ENCODE peak calls at places on chromosomes 16 and 17, in four cellular contexts. Y is K562, T is H1, G is HepG2. C is an unnamed sample.
A peak's percentile ranks its signal among the peaks of the same experiment; 100 is the strongest.

GRCh38 chr17:1562178-1562643 is 381 bp downstream of the PITPNA start:
- DNase-seq in Y (no peak), T (no peak), G (no peak), C (no peak)

GRCh38 chr16:27111486-27111885 is 44.8 kb downstream of the C16orf82 start:
- DNase-seq in T (no peak), Y (no peak), G (no peak), C (no peak)

GRCh38 chr17:50585893-50586292 is 25.4 kb downstream of the CACNA1G start:
- DNase-seq in T (no peak), Y (no peak), G (no peak), C (no peak)

GRCh38 chr16:53892155-53892554 is 188.2 kb downstream of the FTO start:
- DNase-seq in Y (peak; percentile 66), G (peak; percentile 61), T (no peak), C (no peak)

GRCh38 chr17:63140255-63140654 is 174.2 kb downstream of the TANC2 start:
- DNase-seq in Y (no peak), G (no peak), T (no peak), C (peak; percentile 4)

GRCh38 chr17:2691069-2691871 is 20.3 kb downstream of the CLUH start:
- DNase-seq in G (no peak), T (no peak), Y (no peak), C (no peak)

GRCh38 chr17:27244481-27245223 is 49.3 kb upstream of the WSB1 start:
- DNase-seq in Y (no peak), T (no peak), G (peak; percentile 53), C (no peak)

GRCh38 chr17:7217113-7217987 is 2.3 kb downstream of the DLG4 start:
- DNase-seq in Y (peak; percentile 77), G (no peak), T (no peak), C (no peak)

GRCh38 chr17:79543566-79543965 is 67.3 kb downstream of the RBFOX3 start:
- DNase-seq in Y (no peak), G (no peak), T (no peak), C (no peak)

GRCh38 chr17:55487727-55488436 is 23.4 kb downstream of the SMIM36 start:
- DNase-seq in Y (no peak), G (peak; percentile 55), T (no peak), C (no peak)

GRCh38 chr17:3762922-3763776 is 37.8 kb downstream of the ITGAE start:
- DNase-seq in G (no peak), T (no peak), Y (no peak), C (peak; percentile 89)

GRCh38 chr17:19318611-19319010 is 43.9 kb downstream of the B9D1 start:
- DNase-seq in G (no peak), Y (no peak), T (no peak), C (no peak)

GRCh38 chr17:50359005-50359699 is 13.2 kb downstream of the XYLT2 start:
- DNase-seq in G (no peak), T (no peak), Y (no peak), C (no peak)

GRCh38 chr16:9002042-9002441 is 38.3 kb upstream of the USP7 start:
- DNase-seq in G (no peak), T (no peak), Y (no peak), C (no peak)

GRCh38 chr17:4444782-4445473 is 11.2 kb downstream of the SPNS3 start:
- DNase-seq in G (no peak), Y (no peak), T (no peak), C (no peak)

GRCh38 chr17:50443492-50444051 is 17.6 kb downstream of the ACSF2 start:
- DNase-seq in Y (peak; percentile 51), G (no peak), T (no peak), C (no peak)

GRCh38 chr17:2685696-2686095 is 25.9 kb downstream of the CLUH start:
- DNase-seq in Y (no peak), T (no peak), G (no peak), C (no peak)

GRCh38 chr17:29623283-29623647 is 553 bp upstream of the CORO6 start:
- DNase-seq in G (no peak), T (no peak), Y (no peak), C (no peak)

GRCh38 chr16:72149676-72150464 is 22.1 kb downstream of the PMFBP1 start:
- DNase-seq in T (no peak), Y (peak; percentile 24), G (peak; percentile 50), C (no peak)

GRCh38 chr17:3754458-3755334 is 31.0 kb downstream of the HASPIN start:
- DNase-seq in G (no peak), T (peak; percentile 100), Y (peak; percentile 82), C (no peak)

GRCh38 chr16:20612551-20613470 is 36.6 kb upstream of the ACSM2B start:
- DNase-seq in G (no peak), T (no peak), Y (no peak), C (no peak)

GRCh38 chr17:72249441-72249840 is 128.6 kb downstream of the SOX9 start:
- DNase-seq in Y (no peak), T (no peak), G (no peak), C (no peak)

GRCh38 chr17:40060887-40061480 is 1.8 kb upstream of the THRA start:
- DNase-seq in G (no peak), T (no peak), Y (no peak), C (no peak)

GRCh38 chr16:67104061-67104460 is 5.7 kb upstream of the PHAF1 start:
- DNase-seq in G (peak; percentile 68), T (no peak), Y (peak; percentile 59), C (no peak)

DNA sequence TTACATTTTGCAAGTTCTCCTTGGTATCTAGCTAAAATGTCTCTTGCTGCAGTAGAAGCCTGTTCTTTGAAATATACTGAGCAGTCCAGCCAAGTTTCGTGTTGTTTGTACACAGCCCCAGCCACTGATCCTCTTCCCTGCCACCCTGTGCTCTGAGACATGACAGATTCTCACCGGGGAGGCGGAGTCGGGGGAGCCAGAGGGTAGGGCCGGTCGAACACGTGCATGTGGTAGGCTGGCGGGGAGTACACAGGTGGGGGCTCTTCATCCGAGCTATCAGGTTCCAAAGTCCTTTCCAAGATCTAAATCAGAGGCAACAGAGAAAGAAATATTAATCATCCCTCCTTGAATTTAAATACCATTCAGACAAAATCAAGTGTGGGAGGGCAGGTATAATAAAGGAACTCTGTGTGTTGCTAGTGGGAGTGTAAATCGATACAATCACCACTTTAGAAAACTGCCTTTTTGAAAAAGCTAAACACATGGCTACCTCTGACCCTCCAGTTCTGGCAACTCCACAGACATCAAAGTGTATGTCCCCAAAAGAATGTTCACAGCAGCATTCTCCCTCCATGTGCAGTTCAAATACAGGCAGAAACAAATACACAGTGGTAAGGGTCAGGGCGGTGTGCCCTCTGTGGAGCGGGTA is 29.7 kb upstream of the MRPS23 start:
- DNase-seq in Y (no peak), G (peak; percentile 84), T (no peak), C (no peak)
- TF ChIP-seq KDM1A in Y (no peak), G (no peak), T (no peak), C (no peak)

GRCh38 chr17:67813803-67814180 is 11.5 kb upstream of the BPTF start:
- DNase-seq in G (no peak), Y (no peak), T (no peak), C (no peak)
- TF ChIP-seq SP1 in G (no peak), Y (no peak), T (no peak), C (no peak)

GRCh38 chr17:47699536-47699840 is 5.5 kb downstream of the TBKBP1 start:
- DNase-seq in G (no peak), T (no peak), Y (no peak), C (no peak)

GRCh38 chr17:47700471-47701449 is 6.8 kb downstream of the TBKBP1 start:
- DNase-seq in G (no peak), T (no peak), Y (no peak), C (no peak)

GRCh38 chr17:47697948-47698711 is 4.2 kb downstream of the TBKBP1 start:
- DNase-seq in T (no peak), G (no peak), Y (no peak), C (no peak)

GRCh38 chr17:47696717-47697642 is 3.0 kb downstream of the TBKBP1 start:
- DNase-seq in Y (no peak), T (no peak), G (no peak), C (no peak)

DNA sequence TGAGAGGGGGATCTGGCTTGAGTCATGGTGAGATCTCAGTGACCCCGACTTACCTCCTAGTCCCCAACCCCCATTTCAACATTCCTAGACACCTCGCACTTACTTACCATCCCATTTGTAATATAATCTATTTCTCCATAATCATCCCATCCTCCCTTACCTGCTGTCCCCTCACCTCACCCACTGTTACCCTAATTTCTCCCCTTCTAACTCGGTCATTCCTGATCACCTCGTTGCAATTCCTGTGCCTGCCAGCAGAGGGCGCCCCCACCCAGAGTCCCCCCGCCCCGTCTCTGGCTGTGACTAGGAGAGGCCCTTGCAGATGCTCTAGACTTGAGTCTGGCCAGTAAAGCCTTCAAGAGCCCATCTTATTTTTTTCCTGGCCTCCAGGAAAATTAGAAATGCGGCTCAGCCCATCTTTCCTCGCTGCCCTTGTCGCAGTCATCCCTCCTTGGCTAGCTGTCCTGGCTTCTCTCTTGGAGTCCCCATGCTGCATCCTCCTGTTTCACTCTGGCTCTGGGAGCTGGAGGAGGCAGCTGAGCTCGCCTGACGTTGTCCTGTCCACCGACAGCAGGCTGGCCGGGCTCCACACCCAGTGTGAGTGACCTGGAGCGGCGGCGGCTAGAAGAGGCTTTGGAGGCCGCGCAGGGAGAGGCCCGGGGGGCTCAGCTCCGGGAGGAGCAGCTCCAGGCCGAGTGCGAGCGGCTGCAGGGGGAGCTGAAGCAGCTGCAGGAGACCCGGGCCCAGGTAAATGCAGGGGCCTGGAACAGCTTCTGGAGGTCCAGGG is 5.0 kb downstream of the TBKBP1 start:
- DNase-seq in G (no peak), T (no peak), Y (peak; percentile 75), C (no peak)
- TF ChIP-seq KDM1A in G (no peak), T (no peak), Y (no peak), C (no peak)

GRCh38 chr16:13081825-13082224 is 180.4 kb downstream of the SHISA9 start:
- DNase-seq in Y (no peak), G (no peak), T (no peak), C (no peak)

GRCh38 chr16:13083687-13084086 is 182.3 kb downstream of the SHISA9 start:
- DNase-seq in G (no peak), T (no peak), Y (no peak), C (no peak)

GRCh38 chr16:13076878-13077277 is 175.5 kb downstream of the SHISA9 start:
- DNase-seq in G (no peak), Y (no peak), T (no peak), C (no peak)

GRCh38 chr16:13077816-13078215 is 176.4 kb downstream of the SHISA9 start:
- DNase-seq in T (no peak), G (no peak), Y (no peak), C (no peak)
- TF ChIP-seq SP1 in T (no peak), G (no peak), Y (no peak), C (no peak)

GRCh38 chr17:41547378-41547841 is 19.3 kb upstream of the KRT19 start:
- DNase-seq in G (no peak), Y (no peak), T (no peak), C (no peak)

GRCh38 chr17:41548844-41549595 is 20.9 kb upstream of the KRT19 start:
- DNase-seq in G (peak; percentile 82), Y (peak; percentile 92), T (peak; percentile 80), C (peak; percentile 12)

GRCh38 chr17:41547921-41548843 is 20.1 kb upstream of the KRT19 start:
- DNase-seq in G (no peak), T (no peak), Y (peak; percentile 69), C (no peak)

GRCh38 chr17:41551370-41551769 is 20.5 kb downstream of the KRT9 start:
- DNase-seq in Y (no peak), T (no peak), G (no peak), C (no peak)

GRCh38 chr17:41549596-41550039 is 21.5 kb upstream of the KRT19 start:
- DNase-seq in Y (peak; percentile 78), G (no peak), T (no peak), C (no peak)
- TF ChIP-seq KDM1A in Y (no peak), G (no peak), T (no peak), C (no peak)

C was measured in GM12878.